ENCODE peak calls at places on chromosomes 4 and X, in ten cellular contexts. X, W, M, T, E, U, P, I, L and V are unnamed samples.

GRCh38 chr4:110641218-110641617 is 18.3 kb upstream of the PITX2 start:
- DNase-seq in X (no peak), W (no peak), M (no peak), T (no peak), E (no peak), U (no peak), P (no peak), I (no peak), L (no peak), V (no peak)

GRCh38 chrX:70434914-70435586 is 9.6 kb upstream of the DLG3 start:
- DNase-seq in X (no peak), W (no peak), M (no peak), T (no peak), E (peak), U (peak), P (no peak), I (no peak), L (no peak), V (no peak)

GRCh38 chrX:10722804-10723364 is 102.5 kb upstream of the MID1 start:
- DNase-seq in X (peak), W (peak), M (peak), T (peak), E (peak), U (peak), P (peak), I (peak), L (peak), V (peak)

GRCh38 chrX:115226929-115227328 is 7.0 kb downstream of the LRCH2 start:
- DNase-seq in X (no peak), W (no peak), M (no peak), T (no peak), E (peak), U (peak), P (no peak), I (no peak), L (peak), V (no peak)

GRCh38 chrX:15170927-15171326 is 99.0 kb downstream of the ASB9 start:
- DNase-seq in X (no peak), W (no peak), M (no peak), T (no peak), E (no peak), U (no peak), P (no peak), I (no peak), L (no peak), V (no peak)

GRCh38 chr4:176549161-176549865 is 229.5 kb downstream of the SPCS3 start:
- DNase-seq in X (no peak), W (no peak), M (no peak), T (no peak), E (peak), U (peak), P (no peak), I (no peak), L (no peak), V (no peak)

GRCh38 chr4:1505511-1506451 is 99.5 kb upstream of the NKX1-1 start:
- DNase-seq in X (no peak), W (no peak), M (no peak), T (no peak), E (no peak), U (no peak), P (no peak), I (no peak), L (no peak), V (no peak)

GRCh38 chr4:182620111-182620980 is 296.8 kb downstream of the DCTD start:
- DNase-seq in X (no peak), W (no peak), M (no peak), T (no peak), E (no peak), U (no peak), P (no peak), I (no peak), L (no peak), V (no peak)

GRCh38 chr4:94332983-94333590 is 9.5 kb downstream of the HPGDS start:
- DNase-seq in X (peak), W (no peak), M (no peak), T (no peak), E (peak), U (peak), P (no peak), I (no peak), L (peak), V (no peak)

GRCh38 chr4:153465583-153465921 is 608 bp upstream of the TMEM131L start:
- DNase-seq in X (peak), W (no peak), M (no peak), T (no peak), E (peak), U (peak), P (peak), I (no peak), L (peak), V (no peak)

GRCh38 chr4:27666943-27667342 is 806.3 kb downstream of the STIM2 start:
- DNase-seq in X (no peak), W (no peak), M (no peak), T (no peak), E (no peak), U (no peak), P (no peak), I (no peak), L (peak), V (no peak)

GRCh38 chr4:38943355-38943754 is 75.7 kb downstream of the FAM114A1 start:
- DNase-seq in X (no peak), W (no peak), M (no peak), T (no peak), E (peak), U (peak), P (no peak), I (no peak), L (no peak), V (no peak)

GRCh38 chrX:314049-314448 is 4.5 kb downstream of the GTPBP6 start:
- DNase-seq in X (no peak), W (no peak), M (no peak), T (no peak), E (no peak), U (no peak), P (no peak), I (no peak), L (no peak), V (no peak)

GRCh38 chr4:23890369-23891063 is 669 bp upstream of the PPARGC1A start:
- DNase-seq in X (peak), W (no peak), M (no peak), T (no peak), E (no peak), U (peak), P (no peak), I (no peak), L (peak), V (no peak)

GRCh38 chr4:152392079-152392478 is 143.8 kb downstream of the FBXW7 start:
- DNase-seq in X (peak), W (no peak), M (no peak), T (no peak), E (no peak), U (no peak), P (no peak), I (no peak), L (peak), V (no peak)

GRCh38 chr4:1097553-1097952 is 15.8 kb downstream of the RNF212 start:
- DNase-seq in X (no peak), W (no peak), M (no peak), T (no peak), E (no peak), U (no peak), P (no peak), I (no peak), L (no peak), V (no peak)

GRCh38 chr4:169220854-169221311 is 49.9 kb downstream of the SH3RF1 start:
- DNase-seq in X (no peak), W (no peak), M (no peak), T (no peak), E (no peak), U (no peak), P (no peak), I (no peak), L (no peak), V (no peak)

GRCh38 chr4:148288448-148288847 is 153.8 kb downstream of the NR3C2 start:
- DNase-seq in X (no peak), W (no peak), M (no peak), T (no peak), E (no peak), U (no peak), P (no peak), I (no peak), L (peak), V (no peak)

GRCh38 chr4:122716825-122717448 is 15.6 kb upstream of the BBS12 start:
- DNase-seq in X (peak), W (peak), M (peak), T (peak), E (peak), U (peak), P (peak), I (peak), L (peak), V (no peak)

GRCh38 chr4:153467154-153467896 is 1.2 kb downstream of the TMEM131L start:
- DNase-seq in X (peak), W (peak), M (peak), T (peak), E (no peak), U (no peak), P (peak), I (peak), L (peak), V (no peak)

GRCh38 chr4:95155759-95156451 is 392.9 kb downstream of the UNC5C start:
- DNase-seq in X (peak), W (no peak), M (peak), T (no peak), E (peak), U (peak), P (peak), I (no peak), L (peak), V (peak)

GRCh38 chrX:97672608-97673007 is 788.9 kb downstream of the RPA4 start:
- DNase-seq in X (no peak), W (no peak), M (no peak), T (no peak), E (no peak), U (no peak), P (no peak), I (no peak), L (peak), V (no peak)

GRCh38 chr4:3130826-3131225 is 56.3 kb downstream of the HTT start:
- DNase-seq in X (no peak), W (no peak), M (no peak), T (no peak), E (no peak), U (no peak), P (no peak), I (no peak), L (no peak), V (no peak)

GRCh38 chr4:140856692-140857091 is 100.5 kb upstream of the TBC1D9 start:
- DNase-seq in X (no peak), W (no peak), M (no peak), T (no peak), E (peak), U (peak), P (peak), I (no peak), L (peak), V (no peak)

GRCh38 chr4:156476359-156476758 is 495.2 kb downstream of the PDGFC start:
- DNase-seq in X (peak), W (no peak), M (no peak), T (no peak), E (peak), U (peak), P (peak), I (no peak), L (no peak), V (peak)

GRCh38 chrX:130772313-130773140 is 130.5 kb downstream of the ENOX2 start:
- DNase-seq in X (peak), W (no peak), M (no peak), T (no peak), E (peak), U (peak), P (peak), I (no peak), L (peak), V (no peak)

GRCh38 chr4:18440527-18441215 is 419.1 kb upstream of the LCORL start:
- DNase-seq in X (no peak), W (no peak), M (no peak), T (no peak), E (no peak), U (no peak), P (no peak), I (no peak), L (peak), V (no peak)